ENCODE peak calls at places on chromosomes 5 and 9, in four cellular contexts. One of them, this sample, is unnamed.

GRCh38 chr5:162323471-162323870 is 255.9 kb downstream of the GABRG2 start:
- DNase-seq in lower lobe of right lung: no peak
- DNase-seq in effector memory CD4-positive, alpha-beta T cell: no peak
- DNase-seq in right lobe of liver: no peak
- DNase-seq in this sample: no peak

GRCh38 chr9:133118179-133118520 is 2.9 kb downstream of the RALGDS start:
- DNase-seq in lower lobe of right lung: no peak
- DNase-seq in effector memory CD4-positive, alpha-beta T cell: no peak
- DNase-seq in right lobe of liver: no peak
- DNase-seq in this sample: peak; percentile 32

GRCh38 chr9:36204906-36205547 is 14.3 kb downstream of the CLTA start:
- DNase-seq in lower lobe of right lung: no peak
- DNase-seq in effector memory CD4-positive, alpha-beta T cell: no peak
- DNase-seq in right lobe of liver: no peak
- DNase-seq in this sample: no peak

GRCh38 chr9:81824802-81825770 is 103.1 kb upstream of the SPATA31D4 start:
- DNase-seq in lower lobe of right lung: no peak
- DNase-seq in effector memory CD4-positive, alpha-beta T cell: no peak
- DNase-seq in right lobe of liver: no peak
- DNase-seq in this sample: no peak

GRCh38 chr5:174056064-174056842 is 10.7 kb downstream of the NSG2 start:
- DNase-seq in lower lobe of right lung: no peak
- DNase-seq in effector memory CD4-positive, alpha-beta T cell: no peak
- DNase-seq in right lobe of liver: no peak
- DNase-seq in this sample: no peak

GRCh38 chr5:76813982-76814562 is 4.8 kb upstream of the F2RL1 start:
- DNase-seq in lower lobe of right lung: no peak
- DNase-seq in effector memory CD4-positive, alpha-beta T cell: no peak
- DNase-seq in right lobe of liver: no peak
- DNase-seq in this sample: no peak

GRCh38 chr9:4196376-4196775 is 103.5 kb downstream of the GLIS3 start:
- DNase-seq in lower lobe of right lung: no peak
- DNase-seq in effector memory CD4-positive, alpha-beta T cell: no peak
- DNase-seq in right lobe of liver: no peak
- DNase-seq in this sample: no peak

GRCh38 chr9:113646946-113647914 is 183.7 kb downstream of the RGS3 start:
- DNase-seq in lower lobe of right lung: no peak
- DNase-seq in effector memory CD4-positive, alpha-beta T cell: no peak
- DNase-seq in right lobe of liver: no peak
- DNase-seq in this sample: no peak

GRCh38 chr5:32760091-32760509 is 49.0 kb downstream of the NPR3 start:
- DNase-seq in lower lobe of right lung: no peak
- DNase-seq in effector memory CD4-positive, alpha-beta T cell: no peak
- DNase-seq in right lobe of liver: no peak
- DNase-seq in this sample: no peak

GRCh38 chr5:16929347-16929746 is 6.7 kb downstream of the MYO10 start:
- DNase-seq in lower lobe of right lung: no peak
- DNase-seq in effector memory CD4-positive, alpha-beta T cell: no peak
- DNase-seq in right lobe of liver: no peak
- DNase-seq in this sample: no peak

GRCh38 chr5:151622367-151623097 is 31.4 kb upstream of the FAT2 start:
- DNase-seq in lower lobe of right lung: no peak
- DNase-seq in effector memory CD4-positive, alpha-beta T cell: no peak
- DNase-seq in right lobe of liver: no peak
- DNase-seq in this sample: no peak

GRCh38 chr5:126680215-126680817 is 79.6 kb downstream of the PHAX start:
- DNase-seq in lower lobe of right lung: no peak
- DNase-seq in effector memory CD4-positive, alpha-beta T cell: no peak
- DNase-seq in right lobe of liver: no peak
- DNase-seq in this sample: no peak

GRCh38 chr5:3598725-3599282 is 3.2 kb downstream of the IRX1 start:
- DNase-seq in lower lobe of right lung: no peak
- DNase-seq in effector memory CD4-positive, alpha-beta T cell: no peak
- DNase-seq in right lobe of liver: no peak
- DNase-seq in this sample: no peak

GRCh38 chr5:148808864-148809642 is 17.4 kb upstream of the ADRB2 start:
- DNase-seq in lower lobe of right lung: peak; percentile 78
- DNase-seq in effector memory CD4-positive, alpha-beta T cell: no peak
- DNase-seq in right lobe of liver: no peak
- DNase-seq in this sample: no peak

GRCh38 chr9:8734760-8735159 is 935.2 kb upstream of the DMAC1 start:
- DNase-seq in lower lobe of right lung: no peak
- DNase-seq in effector memory CD4-positive, alpha-beta T cell: no peak
- DNase-seq in right lobe of liver: no peak
- DNase-seq in this sample: no peak

GRCh38 chr5:172284275-172284971 is 859 bp upstream of the UBTD2 start:
- DNase-seq in lower lobe of right lung: peak; percentile 59
- DNase-seq in effector memory CD4-positive, alpha-beta T cell: no peak
- DNase-seq in right lobe of liver: peak; percentile 64
- DNase-seq in this sample: no peak

GRCh38 chr5:157574456-157575095 is 999 bp downstream of the ADAM19 start:
- DNase-seq in lower lobe of right lung: no peak
- DNase-seq in effector memory CD4-positive, alpha-beta T cell: no peak
- DNase-seq in right lobe of liver: no peak
- DNase-seq in this sample: no peak

GRCh38 chr5:125293223-125293622 is 546.8 kb upstream of the ZNF608 start:
- DNase-seq in lower lobe of right lung: no peak
- DNase-seq in effector memory CD4-positive, alpha-beta T cell: no peak
- DNase-seq in right lobe of liver: no peak
- DNase-seq in this sample: no peak

GRCh38 chr9:77460938-77461337 is 187.2 kb downstream of the GNA14 start:
- DNase-seq in lower lobe of right lung: no peak
- DNase-seq in effector memory CD4-positive, alpha-beta T cell: no peak
- DNase-seq in right lobe of liver: no peak
- DNase-seq in this sample: no peak

GRCh38 chr5:127369772-127370171 is 79.2 kb downstream of the MEGF10 start:
- DNase-seq in lower lobe of right lung: no peak
- DNase-seq in effector memory CD4-positive, alpha-beta T cell: no peak
- DNase-seq in right lobe of liver: no peak
- DNase-seq in this sample: no peak

GRCh38 chr5:100827481-100827889 is 75.6 kb downstream of the ST8SIA4 start:
- DNase-seq in lower lobe of right lung: no peak
- DNase-seq in effector memory CD4-positive, alpha-beta T cell: no peak
- DNase-seq in right lobe of liver: no peak
- DNase-seq in this sample: no peak

GRCh38 chr5:431001-431710 is 11.8 kb upstream of the EXOC3 start:
- DNase-seq in lower lobe of right lung: no peak
- DNase-seq in effector memory CD4-positive, alpha-beta T cell: no peak
- DNase-seq in right lobe of liver: no peak
- DNase-seq in this sample: no peak

GRCh38 chr5:135829681-135830383 is 4.6 kb upstream of the SLC25A48 start:
- DNase-seq in lower lobe of right lung: peak; percentile 71
- DNase-seq in effector memory CD4-positive, alpha-beta T cell: no peak
- DNase-seq in right lobe of liver: no peak
- DNase-seq in this sample: peak; percentile 47

GRCh38 chr9:122777935-122778671 is 10.6 kb upstream of the OR5C1 start:
- DNase-seq in lower lobe of right lung: no peak
- DNase-seq in effector memory CD4-positive, alpha-beta T cell: no peak
- DNase-seq in right lobe of liver: no peak
- DNase-seq in this sample: no peak

GRCh38 chr5:174457141-174457678 is 267.2 kb upstream of the MSX2 start:
- DNase-seq in lower lobe of right lung: no peak
- DNase-seq in effector memory CD4-positive, alpha-beta T cell: no peak
- DNase-seq in right lobe of liver: no peak
- DNase-seq in this sample: no peak

GRCh38 chr5:14144586-14145355 is 1.6 kb downstream of the TRIO start:
- DNase-seq in lower lobe of right lung: peak; percentile 73
- DNase-seq in effector memory CD4-positive, alpha-beta T cell: peak; percentile 9
- DNase-seq in right lobe of liver: peak; percentile 75
- DNase-seq in this sample: peak; percentile 59

GRCh38 chr5:152514827-152515397 is 109.8 kb upstream of the NMUR2 start:
- DNase-seq in lower lobe of right lung: no peak
- DNase-seq in effector memory CD4-positive, alpha-beta T cell: no peak
- DNase-seq in right lobe of liver: no peak
- DNase-seq in this sample: no peak

GRCh38 chr5:33441241-33441844 is 578 bp downstream of the TARS1 start:
- DNase-seq in lower lobe of right lung: no peak
- DNase-seq in effector memory CD4-positive, alpha-beta T cell: no peak
- DNase-seq in right lobe of liver: no peak
- DNase-seq in this sample: no peak

GRCh38 chr5:67341478-67341877 is 144.9 kb upstream of the CD180 start:
- DNase-seq in lower lobe of right lung: no peak
- DNase-seq in effector memory CD4-positive, alpha-beta T cell: no peak
- DNase-seq in right lobe of liver: no peak
- DNase-seq in this sample: no peak

GRCh38 chr5:1004598-1005361 is 3.8 kb upstream of the NKD2 start:
- DNase-seq in lower lobe of right lung: peak; percentile 82
- DNase-seq in effector memory CD4-positive, alpha-beta T cell: peak; percentile 19
- DNase-seq in right lobe of liver: peak; percentile 81
- DNase-seq in this sample: peak; percentile 58

GRCh38 chr5:160926428-160926827 is 74.4 kb upstream of the ATP10B start:
- DNase-seq in lower lobe of right lung: peak; percentile 50
- DNase-seq in effector memory CD4-positive, alpha-beta T cell: no peak
- DNase-seq in right lobe of liver: no peak
- DNase-seq in this sample: no peak

GRCh38 chr5:125326114-125326513 is 579.7 kb upstream of the ZNF608 start:
- DNase-seq in lower lobe of right lung: no peak
- DNase-seq in effector memory CD4-positive, alpha-beta T cell: no peak
- DNase-seq in right lobe of liver: no peak
- DNase-seq in this sample: no peak

GRCh38 chr5:65825388-65826328 is 100.7 kb upstream of the ERBIN start:
- DNase-seq in lower lobe of right lung: no peak
- DNase-seq in effector memory CD4-positive, alpha-beta T cell: no peak
- DNase-seq in right lobe of liver: no peak
- DNase-seq in this sample: no peak
- H3K27ac ChIP-seq in lower lobe of right lung: no peak overlapping the region
- H3K27ac ChIP-seq in effector memory CD4-positive, alpha-beta T cell: no peak overlapping the region
- H3K27ac ChIP-seq in right lobe of liver: no peak overlapping the region
- H3K27ac ChIP-seq in this sample: no peak overlapping the region

GRCh38 chr5:96753848-96754247 is 53.9 kb downstream of the ERAP1 start:
- DNase-seq in lower lobe of right lung: no peak
- DNase-seq in effector memory CD4-positive, alpha-beta T cell: no peak
- DNase-seq in right lobe of liver: no peak
- DNase-seq in this sample: no peak

GRCh38 chr5:96756985-96757384 is 50.8 kb downstream of the ERAP1 start:
- DNase-seq in lower lobe of right lung: no peak
- DNase-seq in effector memory CD4-positive, alpha-beta T cell: no peak
- DNase-seq in right lobe of liver: no peak
- DNase-seq in this sample: no peak

GRCh38 chr5:96761618-96762017 is 46.1 kb downstream of the ERAP1 start:
- DNase-seq in lower lobe of right lung: no peak
- DNase-seq in effector memory CD4-positive, alpha-beta T cell: no peak
- DNase-seq in right lobe of liver: no peak
- DNase-seq in this sample: no peak

GRCh38 chr5:96763012-96763411 is 44.7 kb downstream of the ERAP1 start:
- DNase-seq in lower lobe of right lung: no peak
- DNase-seq in effector memory CD4-positive, alpha-beta T cell: no peak
- DNase-seq in right lobe of liver: no peak
- DNase-seq in this sample: no peak

GRCh38 chr5:96758621-96759020 is 49.1 kb downstream of the ERAP1 start:
- DNase-seq in lower lobe of right lung: no peak
- DNase-seq in effector memory CD4-positive, alpha-beta T cell: no peak
- DNase-seq in right lobe of liver: no peak
- DNase-seq in this sample: no peak
- H3K36me3 ChIP-seq in lower lobe of right lung: peaks cover 99% of the 10 kb centered on the region
- H3K36me3 ChIP-seq in effector memory CD4-positive, alpha-beta T cell: peaks cover 76% of the 10 kb centered on the region
- H3K36me3 ChIP-seq in right lobe of liver: peaks cover 77% of the 10 kb centered on the region
- H3K36me3 ChIP-seq in this sample: peaks cover 2% of the 10 kb centered on the region

GRCh38 chr9:103242025-103242424 is 246.9 kb downstream of the CYLC2 start:
- DNase-seq in lower lobe of right lung: no peak
- DNase-seq in effector memory CD4-positive, alpha-beta T cell: no peak
- DNase-seq in right lobe of liver: no peak
- DNase-seq in this sample: no peak

GRCh38 chr9:103245369-103245768 is 250.2 kb downstream of the CYLC2 start:
- DNase-seq in lower lobe of right lung: no peak
- DNase-seq in effector memory CD4-positive, alpha-beta T cell: no peak
- DNase-seq in right lobe of liver: no peak
- DNase-seq in this sample: no peak

GRCh38 chr9:103242486-103242885 is 247.4 kb downstream of the CYLC2 start:
- DNase-seq in lower lobe of right lung: no peak
- DNase-seq in effector memory CD4-positive, alpha-beta T cell: no peak
- DNase-seq in right lobe of liver: no peak
- DNase-seq in this sample: no peak

DNA sequence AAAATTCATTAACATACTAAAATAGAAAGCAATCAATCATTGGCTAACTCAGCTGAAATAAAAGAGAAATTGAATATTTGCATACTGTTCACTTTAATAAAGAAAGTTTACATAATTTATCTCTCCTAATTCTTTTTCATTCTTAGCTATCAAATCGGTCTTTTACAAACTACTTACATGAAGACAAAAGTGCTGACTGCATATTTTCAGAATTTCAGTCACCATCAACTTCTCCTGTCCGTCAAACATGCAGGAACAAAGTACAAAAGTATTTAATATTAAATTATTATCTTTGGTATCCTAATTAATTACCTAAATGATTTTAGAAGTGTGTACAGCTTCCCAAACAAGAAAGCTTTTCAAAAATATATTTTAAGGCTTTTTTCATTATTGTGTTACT is 248.4 kb downstream of the CYLC2 start:
- DNase-seq in lower lobe of right lung: no peak
- DNase-seq in effector memory CD4-positive, alpha-beta T cell: no peak
- DNase-seq in right lobe of liver: no peak
- DNase-seq in this sample: no peak
- H3K4me3 ChIP-seq in lower lobe of right lung: no peak overlapping the region
- H3K4me3 ChIP-seq in effector memory CD4-positive, alpha-beta T cell: no peak overlapping the region
- H3K4me3 ChIP-seq in right lobe of liver: no peak overlapping the region
- H3K4me3 ChIP-seq in this sample: no peak overlapping the region

DNA sequence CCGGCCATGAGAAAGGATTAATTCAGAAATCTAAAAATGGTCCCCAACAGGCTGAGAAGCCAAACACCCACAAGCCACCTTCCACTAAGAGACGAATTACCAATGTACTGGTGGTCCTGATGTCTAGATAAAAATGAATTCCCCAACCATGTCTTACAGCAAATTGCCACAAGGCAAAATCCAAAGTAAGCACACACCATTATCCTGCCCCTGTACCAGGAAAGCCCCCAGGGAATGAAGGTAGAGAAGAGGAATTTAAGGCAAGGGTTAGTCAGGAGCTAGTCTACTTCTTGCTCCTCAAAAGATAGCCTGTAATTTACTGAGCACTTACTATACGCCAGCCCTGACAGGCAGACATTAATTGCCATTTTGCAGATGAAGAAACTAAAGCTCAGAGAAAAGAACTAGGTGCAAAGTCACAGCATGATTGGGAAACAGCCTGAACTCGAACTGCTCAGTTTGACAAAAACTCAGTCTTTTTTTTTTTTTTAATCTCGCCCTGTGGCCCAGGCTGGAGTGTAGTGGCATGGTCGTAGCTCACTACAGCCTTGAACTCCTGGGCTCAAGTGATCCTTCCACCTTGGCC is 64.3 kb downstream of the RAPGEF1 start:
- DNase-seq in lower lobe of right lung: no peak
- DNase-seq in effector memory CD4-positive, alpha-beta T cell: no peak
- DNase-seq in right lobe of liver: no peak
- DNase-seq in this sample: no peak
- H3K27ac ChIP-seq in lower lobe of right lung: peak overlapping the region; percentile 80
- H3K27ac ChIP-seq in effector memory CD4-positive, alpha-beta T cell: peak overlapping the region; percentile 96
- H3K27ac ChIP-seq in right lobe of liver: peak overlapping the region; percentile 59
- H3K27ac ChIP-seq in this sample: no peak overlapping the region

GRCh38 chr9:106969696-106970095 is 106.7 kb downstream of the ZNF462 start:
- DNase-seq in lower lobe of right lung: no peak
- DNase-seq in effector memory CD4-positive, alpha-beta T cell: no peak
- DNase-seq in right lobe of liver: no peak
- DNase-seq in this sample: no peak
- H3K36me3 ChIP-seq in lower lobe of right lung: peaks cover 29% of the 10 kb centered on the region
- H3K36me3 ChIP-seq in effector memory CD4-positive, alpha-beta T cell: no peaks in the 10 kb centered on the region
- H3K36me3 ChIP-seq in right lobe of liver: no peaks in the 10 kb centered on the region
- H3K36me3 ChIP-seq in this sample: no peaks in the 10 kb centered on the region

GRCh38 chr9:83472764-83473163 is 65.4 kb downstream of the FRMD3 start:
- DNase-seq in lower lobe of right lung: peak; percentile 50
- DNase-seq in effector memory CD4-positive, alpha-beta T cell: no peak
- DNase-seq in right lobe of liver: no peak
- DNase-seq in this sample: no peak
- H3K4me3 ChIP-seq in lower lobe of right lung: no peak overlapping the region
- H3K4me3 ChIP-seq in effector memory CD4-positive, alpha-beta T cell: no peak overlapping the region
- H3K4me3 ChIP-seq in right lobe of liver: no peak overlapping the region
- H3K4me3 ChIP-seq in this sample: no peak overlapping the region

This sample was measured in pancreas.